ENCODE peak calls at places on chromosomes 13 and 19, in four cellular contexts. Q is IMR-90, X is astrocyte of the cerebellum, Z is fibroblast of pulmonary artery. T is an unnamed sample.

GRCh38 chr19:48553676-48554384 is 1.9 kb downstream of the SULT2B1 start:
- DNase-seq in X (no peak), Z (peak), Q (peak), T (no peak)

GRCh38 chr13:33290421-33290965 is 4.9 kb upstream of the STARD13 start:
- DNase-seq in Z (no peak), X (no peak), Q (no peak), T (no peak)

GRCh38 chr19:45484273-45484945 is 12.4 kb downstream of the RTN2 start:
- DNase-seq in Q (no peak), Z (peak), X (no peak), T (no peak)

GRCh38 chr13:94978516-94978915 is 266.2 kb upstream of the SOX21 start:
- DNase-seq in Q (no peak), X (no peak), Z (no peak), T (no peak)

GRCh38 chr19:46943150-46943946 is 76.3 kb upstream of the NPAS1 start:
- DNase-seq in X (no peak), Z (no peak), Q (no peak), T (no peak)

GRCh38 chr13:106083620-106084350 is 451.7 kb downstream of the EFNB2 start:
- DNase-seq in X (no peak), Z (peak), Q (peak), T (no peak)

GRCh38 chr13:44052843-44053607 is 173.3 kb downstream of the LACC1 start:
- DNase-seq in Z (peak), Q (peak), X (no peak), T (peak)

GRCh38 chr13:75368167-75368566 is 113.8 kb downstream of the TBC1D4 start:
- DNase-seq in Q (peak), X (peak), Z (peak), T (peak)

GRCh38 chr19:17215125-17215971 is at the start of gene USE1:
- DNase-seq in Q (peak), Z (peak), X (peak), T (peak)

GRCh38 chr19:18204394-18205179 is 745 bp upstream of the RAB3A start:
- DNase-seq in X (peak), Z (no peak), Q (no peak), T (no peak)

GRCh38 chr13:76944457-76944856 is 3.9 kb upstream of the ACOD1 start:
- DNase-seq in Q (peak), X (no peak), Z (peak), T (no peak)

GRCh38 chr13:33466262-33466661 is 180.7 kb upstream of the STARD13 start:
- DNase-seq in Q (no peak), X (no peak), Z (no peak), T (no peak)

GRCh38 chr19:11138659-11139526 is 16.7 kb downstream of the SPC24 start:
- DNase-seq in Q (peak), X (no peak), Z (peak), T (peak)

GRCh38 chr13:48244159-48244558 is 11.2 kb downstream of the ITM2B start:
- DNase-seq in X (no peak), Q (no peak), Z (no peak), T (no peak)

GRCh38 chr19:13376537-13376936 is 129.7 kb downstream of the CACNA1A start:
- DNase-seq in Q (no peak), Z (no peak), X (no peak), T (no peak)

GRCh38 chr13:26558074-26558805 is 757 bp downstream of the WASF3 start:
- DNase-seq in Q (peak), Z (peak), X (no peak), T (no peak)

GRCh38 chr19:49816616-49817015 is 1.5 kb upstream of the MED25 start:
- DNase-seq in Q (no peak), X (no peak), Z (no peak), T (no peak)

GRCh38 chr19:49811328-49811727 is 1.8 kb downstream of the FUZ start:
- DNase-seq in X (no peak), Z (no peak), Q (no peak), T (no peak)

GRCh38 chr19:49812452-49812996 is 568 bp downstream of the FUZ start:
- DNase-seq in Z (no peak), Q (no peak), X (no peak), T (no peak)

GRCh38 chr19:49812997-49813861 is at the start of gene FUZ:
- DNase-seq in Q (peak), Z (peak), X (peak), T (peak)

DNA sequence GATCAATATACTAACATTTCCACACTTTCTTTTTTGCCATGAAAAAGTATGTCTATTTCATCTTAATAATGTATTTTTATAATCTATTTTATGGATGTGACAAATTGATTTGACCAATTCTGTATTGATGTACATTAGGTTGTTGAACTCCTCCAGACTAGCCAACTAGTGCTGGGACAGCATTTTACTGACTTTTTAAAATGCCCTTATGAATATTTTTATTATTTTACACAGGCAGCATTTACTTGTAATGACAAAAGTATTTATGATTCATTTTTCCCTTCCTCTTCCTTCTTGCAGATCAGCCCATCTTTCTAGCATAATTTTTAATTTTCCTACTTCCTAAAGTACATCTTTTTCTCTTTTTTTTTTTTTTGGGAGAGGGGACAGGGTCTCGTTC is 918 bp upstream of the FUZ start:
- DNase-seq in Z (no peak), Q (no peak), X (no peak), T (no peak)
- H3K4me3 ChIP-seq in Z (peak), Q (no peak), X (no peak), T (peak)

DNA sequence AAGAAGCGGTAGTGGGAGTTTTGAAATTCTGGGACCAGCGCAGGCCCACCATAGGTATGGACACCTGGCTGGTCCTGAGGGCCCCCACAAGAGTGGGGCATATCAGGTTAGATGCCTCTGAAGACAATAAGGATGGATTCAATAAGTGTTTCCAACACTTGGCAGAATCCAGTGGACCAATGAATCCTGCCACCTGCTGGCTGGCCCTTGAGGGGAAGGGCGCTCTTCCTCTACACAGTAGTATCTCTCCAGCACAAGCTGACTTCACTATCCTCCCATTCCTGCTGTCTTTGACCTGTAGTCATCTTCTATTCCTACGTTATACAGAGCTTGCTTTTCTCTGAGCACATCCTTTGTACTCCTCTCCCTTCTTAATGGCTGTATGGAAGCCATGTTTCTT is 199.7 kb upstream of the TSHZ3 start:
- DNase-seq in Q (peak), X (no peak), Z (peak), T (no peak)
- TF ChIP-seq CTCF in Q (peak), X (peak), Z (peak), T (peak)

GRCh38 chr19:54252243-54252642 is 4.8 kb downstream of the LILRB5 start:
- DNase-seq in X (no peak), Q (no peak), Z (no peak), T (no peak)

GRCh38 chr19:54252845-54253244 is 4.2 kb downstream of the LILRB5 start:
- DNase-seq in Z (no peak), X (no peak), Q (no peak), T (no peak)

GRCh38 chr19:54248016-54248601 is 5.5 kb upstream of the LILRA6 start:
- DNase-seq in X (no peak), Q (peak), Z (peak), T (no peak)

GRCh38 chr19:54245936-54246335 is 3.3 kb upstream of the LILRA6 start:
- DNase-seq in X (no peak), Z (no peak), Q (no peak), T (no peak)

GRCh38 chr19:54247106-54247930 is 4.7 kb upstream of the LILRA6 start:
- DNase-seq in Z (no peak), X (no peak), Q (no peak), T (no peak)
- H3K4me3 ChIP-seq in Z (no peak), X (no peak), Q (no peak), T (no peak)

GRCh38 chr19:3672993-3673392 is 27.3 kb downstream of the PIP5K1C start:
- DNase-seq in Q (no peak), Z (no peak), X (no peak), T (no peak)
- TF ChIP-seq CTCF in Q (no peak), Z (no peak), X (no peak), T (no peak)

GRCh38 chr13:108496364-108497215 is 132.8 kb upstream of the MYO16 start:
- DNase-seq in Z (peak), X (no peak), Q (no peak), T (no peak)

GRCh38 chr13:108495686-108496363 is 133.6 kb upstream of the MYO16 start:
- DNase-seq in X (no peak), Q (no peak), Z (no peak), T (no peak)

DNA sequence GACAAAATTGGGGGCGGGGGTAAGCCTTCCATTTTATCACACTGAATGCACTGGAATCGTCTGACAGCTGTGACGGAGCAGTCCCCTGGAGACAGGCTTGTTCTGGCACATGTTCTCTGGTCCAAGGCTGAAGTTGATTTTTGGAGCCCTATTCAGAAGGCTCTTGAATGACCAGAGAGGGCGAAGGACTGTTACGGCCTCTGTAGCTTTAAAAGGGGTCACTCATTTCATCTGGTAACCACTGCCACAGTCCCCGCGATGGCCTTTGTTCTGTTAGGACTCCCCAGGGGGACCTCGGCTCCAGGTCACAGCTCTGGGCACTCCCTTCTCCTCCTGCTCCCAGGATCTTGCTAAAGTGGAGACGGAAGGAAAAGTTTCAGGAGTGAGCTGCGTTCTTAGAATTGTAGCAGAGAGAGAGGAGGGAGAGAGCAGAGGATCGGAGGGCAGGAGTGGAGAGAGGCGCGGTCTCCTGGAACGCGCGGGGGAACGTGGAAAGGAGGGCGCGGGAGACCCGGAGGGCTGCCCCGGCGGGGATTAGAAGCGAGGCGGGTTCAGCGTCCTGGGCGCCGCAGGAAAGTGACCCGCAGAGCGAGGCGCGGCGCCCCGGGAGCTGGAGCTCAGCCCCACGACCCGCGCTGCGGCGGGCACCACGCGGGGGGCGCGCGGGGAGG is 134.3 kb upstream of the MYO16 start:
- DNase-seq in Q (no peak), Z (no peak), X (no peak), T (no peak)
- H3K4me3 ChIP-seq in Q (no peak), Z (no peak), X (peak), T (no peak)

GRCh38 chr13:80447747-80448146 is 106.8 kb upstream of the SPRY2 start:
- DNase-seq in Z (no peak), Q (no peak), X (no peak), T (no peak)
- TF ChIP-seq CTCF in Z (no peak), Q (no peak), X (no peak), T (no peak)

GRCh38 chr19:31326329-31327028 is 22.8 kb downstream of the TSHZ3 start:
- DNase-seq in Q (peak), Z (no peak), X (no peak), T (no peak)
- H3K4me3 ChIP-seq in Q (no peak), Z (no peak), X (no peak), T (no peak)

T was measured in AG09309.